ENCODE peak calls at places on chromosomes 7 and 10, in four cellular contexts. L is neuronal stem cell, Z is heart right ventricle, K is Panc1. P is an unnamed sample. For H3K4me1, the result is how much of the 10 kb centered on the place peaks cover.

GRCh38 chr7:29285451-29285807 is 90.9 kb downstream of the CHN2 start:
- DNase-seq in Z (no peak), K (no peak), L (no peak), P (no peak)

GRCh38 chr10:132065491-132066105 is at the start of gene JAKMIP3:
- DNase-seq in K (peak), L (peak), Z (peak), P (peak)

GRCh38 chr7:12111461-12112405 is 99.4 kb upstream of the TMEM106B start:
- DNase-seq in Z (no peak), L (peak), K (peak), P (peak)

GRCh38 chr10:75541411-75541810 is 110.0 kb downstream of the LRMDA start:
- DNase-seq in L (no peak), K (no peak), Z (no peak), P (no peak)

GRCh38 chr10:533611-534566 is 155.6 kb downstream of the DIP2C start:
- DNase-seq in Z (no peak), K (no peak), L (no peak), P (peak)

GRCh38 chr7:3924277-3924676 is 623.2 kb downstream of the SDK1 start:
- DNase-seq in K (no peak), L (no peak), Z (no peak), P (no peak)

GRCh38 chr10:11827414-11827813 is 4.3 kb downstream of the PROSER2 start:
- DNase-seq in L (no peak), K (no peak), Z (no peak), P (no peak)

GRCh38 chr10:15222511-15222910 is 54.0 kb upstream of the NMT2 start:
- DNase-seq in Z (no peak), L (no peak), K (no peak), P (no peak)

GRCh38 chr7:141354251-141354650 is 197.0 kb upstream of the AGK start:
- DNase-seq in L (no peak), Z (no peak), K (no peak), P (no peak)

GRCh38 chr10:5961405-5962100 is 15.8 kb downstream of the IL15RA start:
- DNase-seq in L (no peak), Z (no peak), K (no peak), P (no peak)

GRCh38 chr7:41873781-41874180 is 170.9 kb upstream of the INHBA start:
- DNase-seq in K (no peak), L (no peak), Z (no peak), P (no peak)

GRCh38 chr10:113680172-113681111 is 730 bp downstream of the CASP7 start:
- DNase-seq in Z (peak), K (peak), L (no peak), P (peak)

GRCh38 chr10:129840196-129840590 is 123.9 kb downstream of the EBF3 start:
- DNase-seq in L (no peak), K (no peak), Z (no peak), P (no peak)

GRCh38 chr7:81515009-81515408 is 254.8 kb downstream of the HGF start:
- DNase-seq in L (no peak), Z (no peak), K (no peak), P (no peak)

GRCh38 chr7:5661941-5662340 is 119.5 kb downstream of the RNF216 start:
- DNase-seq in L (no peak), Z (peak), K (no peak), P (no peak)

GRCh38 chr10:71039551-71039950 is 151.2 kb upstream of the PCBD1 start:
- DNase-seq in Z (no peak), K (no peak), L (no peak), P (peak)

GRCh38 chr10:10508241-10508640 is 509.4 kb upstream of the CELF2 start:
- DNase-seq in L (no peak), K (no peak), Z (no peak), P (no peak)

GRCh38 chr10:101351477-101351876 is 2.5 kb upstream of the BTRC start:
- DNase-seq in K (no peak), Z (no peak), L (no peak), P (no peak)

GRCh38 chr7:82468435-82468834 is 24.9 kb upstream of the CACNA2D1 start:
- DNase-seq in L (no peak), K (no peak), Z (no peak), P (no peak)

GRCh38 chr10:5618829-5619228 is 47.6 kb downstream of the ASB13 start:
- DNase-seq in K (no peak), L (no peak), Z (no peak), P (no peak)

GRCh38 chr7:75965617-75966016 is 28.8 kb downstream of the TMEM120A start:
- DNase-seq in Z (no peak), L (no peak), K (no peak), P (no peak)

GRCh38 chr7:8155836-8156235 is 106.1 kb downstream of the ICA1 start:
- DNase-seq in K (no peak), Z (no peak), L (no peak), P (no peak)

GRCh38 chr10:1159131-1160061 is 103.2 kb downstream of the WDR37 start:
- DNase-seq in L (no peak), K (no peak), Z (no peak), P (peak)

GRCh38 chr7:131071786-131072504 is 255.7 kb upstream of the MKLN1 start:
- DNase-seq in L (no peak), K (no peak), Z (peak), P (no peak)

GRCh38 chr7:28675429-28675828 is 263.1 kb downstream of the CREB5 start:
- DNase-seq in K (no peak), Z (no peak), L (no peak), P (no peak)

GRCh38 chr10:86953747-86954680 is 3.4 kb downstream of the MMRN2 start:
- DNase-seq in L (no peak), Z (peak), K (no peak), P (no peak)

GRCh38 chr7:55526329-55526728 is 46.0 kb downstream of the VOPP1 start:
- DNase-seq in K (no peak), L (no peak), Z (no peak), P (no peak)

GRCh38 chr7:55526770-55527169 is 45.5 kb downstream of the VOPP1 start:
- DNase-seq in Z (no peak), K (no peak), L (peak), P (no peak)

GRCh38 chr7:55522268-55522902 is 49.9 kb downstream of the VOPP1 start:
- DNase-seq in K (no peak), Z (no peak), L (no peak), P (no peak)

GRCh38 chr7:55523366-55523765 is 48.9 kb downstream of the VOPP1 start:
- DNase-seq in K (no peak), Z (no peak), L (no peak), P (no peak)

DNA sequence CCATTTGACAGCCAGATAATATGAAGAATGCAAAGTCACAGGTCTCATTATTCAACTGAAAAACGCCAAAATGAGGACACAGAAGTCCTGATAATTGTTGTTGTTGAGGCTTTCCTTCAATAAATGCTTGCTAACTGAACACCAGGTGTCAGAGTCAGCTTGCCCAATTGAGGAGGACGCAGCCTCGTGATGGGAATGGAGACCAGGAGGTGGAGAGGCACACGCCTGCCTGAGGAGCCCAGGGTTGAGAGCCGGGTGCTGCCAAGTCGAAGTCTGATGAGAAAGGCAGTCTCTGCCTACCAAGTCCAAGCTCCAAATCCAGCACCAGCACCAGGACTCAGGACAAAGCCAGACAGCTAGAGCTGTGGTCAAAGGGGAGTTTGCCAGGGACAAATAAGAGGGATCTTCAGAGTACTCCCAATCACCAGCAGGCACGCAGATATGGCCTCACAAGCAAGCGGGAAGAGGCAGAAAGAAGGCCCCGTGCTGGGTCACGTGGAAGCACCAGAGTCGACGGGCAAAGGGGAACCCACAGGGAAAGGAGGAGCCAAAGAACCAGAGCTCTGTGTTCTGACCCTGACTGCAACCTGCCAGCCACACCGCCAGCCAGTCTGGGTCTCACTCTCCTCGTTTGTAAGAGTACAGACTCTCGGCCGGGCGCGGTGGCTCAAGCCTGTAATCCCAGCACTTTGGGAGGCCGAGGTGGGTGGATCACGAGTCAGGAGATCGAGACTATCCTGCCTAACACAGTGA is 47.6 kb downstream of the VOPP1 start:
- DNase-seq in L (no peak), Z (no peak), K (no peak), P (no peak)
- H3K4me1 ChIP-seq in L (under half), Z (under half), K (under half), P (under half)

DNA sequence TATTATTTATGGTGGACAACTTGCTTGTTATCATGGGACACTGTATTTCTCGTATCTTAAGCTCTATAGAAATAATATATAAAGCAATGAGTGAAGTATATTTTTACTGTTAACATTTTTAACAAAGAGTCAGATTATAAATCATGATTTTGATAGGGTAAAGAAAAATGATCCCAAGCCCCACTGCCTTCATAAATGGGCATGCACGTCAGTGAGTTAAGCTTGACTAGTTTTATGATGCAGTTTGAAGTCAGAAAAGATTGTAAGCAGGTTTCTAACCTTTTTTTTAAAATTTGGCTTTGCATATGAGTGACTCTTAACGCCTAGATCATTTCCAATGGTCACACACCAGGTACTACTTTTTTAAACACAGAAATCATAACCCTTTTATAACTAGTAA is 152.8 kb downstream of the GNAT3 start:
- DNase-seq in L (no peak), Z (no peak), K (no peak), P (no peak)
- H3K4me1 ChIP-seq in L (under half), Z (under half), K (under half), P (under half)

DNA sequence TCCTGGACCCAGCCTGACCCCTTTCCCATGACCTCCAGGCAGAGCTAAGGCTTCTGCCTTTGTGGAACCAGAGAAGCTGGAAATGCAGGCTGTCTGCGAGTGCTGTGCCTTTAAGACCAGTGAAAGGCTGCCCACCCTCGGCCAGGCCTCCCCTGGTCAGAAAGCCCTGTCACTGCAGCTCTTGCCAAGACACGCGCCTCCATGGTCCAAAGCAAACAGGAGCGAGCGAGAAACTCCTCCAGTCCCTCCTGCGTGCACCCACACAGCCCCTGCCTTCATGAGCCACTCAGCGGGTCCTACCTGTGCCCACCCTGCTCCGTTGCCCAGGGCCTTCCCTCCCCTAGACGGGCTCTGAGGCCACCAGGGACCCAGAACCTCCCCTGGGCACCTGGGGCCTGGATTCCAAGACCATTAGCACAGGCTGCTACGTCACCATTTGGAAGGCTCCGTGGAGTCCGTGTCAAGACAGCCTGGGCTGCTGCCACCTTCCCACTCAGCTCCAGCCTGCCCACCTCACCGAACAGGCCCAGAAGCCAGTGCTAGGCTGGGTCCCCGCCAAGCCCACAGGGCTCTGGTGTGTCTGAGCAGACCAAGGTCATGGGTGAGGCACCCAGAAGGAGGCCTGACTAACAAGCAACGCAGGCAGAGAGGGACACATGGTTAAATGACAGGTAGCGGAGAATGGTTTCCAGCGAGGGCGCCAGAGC is 144.5 kb downstream of the NEURL1 start:
- DNase-seq in K (no peak), Z (peak), L (no peak), P (no peak)
- H3K4me1 ChIP-seq in K (under half), Z (half or more), L (under half), P (under half)

GRCh38 chr7:55054758-55055157 is 35.9 kb downstream of the EGFR start:
- DNase-seq in Z (no peak), L (no peak), K (no peak), P (no peak)
- H3K4me1 ChIP-seq in Z (under half), L (under half), K (under half), P (under half)

DNA sequence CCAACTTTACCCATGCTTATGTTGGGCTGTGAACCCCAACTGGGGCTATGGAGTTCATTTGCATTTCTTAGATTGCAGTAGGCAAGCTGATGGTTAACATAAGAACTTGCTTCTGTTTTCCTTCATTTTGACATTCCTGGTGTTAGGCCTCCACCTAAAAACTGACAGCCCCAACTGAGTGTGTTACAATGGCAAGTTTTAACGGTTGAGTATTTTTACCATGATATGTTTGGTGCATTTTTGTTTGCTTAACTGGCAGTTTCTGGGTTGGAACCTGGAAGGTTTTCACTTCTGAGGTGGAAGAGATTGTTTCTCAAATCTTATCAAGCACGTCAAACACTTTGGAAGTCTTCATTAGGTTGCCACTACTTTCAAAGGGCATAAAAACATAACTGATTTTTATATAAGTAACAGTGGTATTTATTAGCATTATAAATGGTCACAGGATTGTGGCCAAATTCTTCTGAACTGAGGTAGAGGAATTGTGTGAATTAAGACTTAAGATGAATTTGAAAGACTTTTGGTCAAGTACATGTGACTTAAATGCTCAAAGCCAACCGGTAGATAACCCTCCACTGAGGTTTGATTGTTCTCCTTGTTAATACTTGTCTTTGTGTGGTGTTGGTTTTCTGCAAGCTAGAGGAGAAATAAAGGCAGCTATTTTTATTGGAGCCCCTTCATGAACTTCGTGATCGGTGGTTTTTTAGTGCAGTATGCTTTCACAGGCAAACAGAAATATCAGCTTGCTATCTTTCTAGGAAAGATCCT is 2.8 kb downstream of the BMI1 start:
- DNase-seq in L (no peak), Z (no peak), K (no peak), P (no peak)
- H3K4me1 ChIP-seq in L (under half), Z (half or more), K (under half), P (under half)

GRCh38 chr7:17932770-17933169 is 7.5 kb downstream of the SNX13 start:
- DNase-seq in Z (no peak), K (no peak), L (no peak), P (no peak)
- H3K4me1 ChIP-seq in Z (half or more), K (under half), L (under half), P (under half)

GRCh38 chr10:33228426-33228825 is 106.0 kb downstream of the NRP1 start:
- DNase-seq in Z (no peak), K (no peak), L (no peak), P (no peak)

GRCh38 chr10:33229252-33229943 is 105.1 kb downstream of the NRP1 start:
- DNase-seq in K (no peak), Z (no peak), L (no peak), P (no peak)

GRCh38 chr10:33224251-33224965 is 110.1 kb downstream of the NRP1 start:
- DNase-seq in L (no peak), K (no peak), Z (no peak), P (no peak)

GRCh38 chr10:33229944-33230267 is 104.6 kb downstream of the NRP1 start:
- DNase-seq in L (no peak), K (no peak), Z (no peak), P (no peak)

GRCh38 chr10:33227489-33227888 is 107.0 kb downstream of the NRP1 start:
- DNase-seq in L (no peak), Z (no peak), K (no peak), P (no peak)
- H3K4me1 ChIP-seq in L (under half), Z (half or more), K (under half), P (under half)

GRCh38 chr10:13717571-13717935 is 130.8 kb downstream of the PRPF18 start:
- DNase-seq in L (no peak), Z (no peak), K (no peak), P (no peak)

GRCh38 chr10:13717936-13718772 is 131.4 kb downstream of the PRPF18 start:
- DNase-seq in L (no peak), K (no peak), Z (peak), P (peak)

GRCh38 chr10:13712799-13713581 is 126.2 kb downstream of the PRPF18 start:
- DNase-seq in K (peak), Z (peak), L (no peak), P (peak)

GRCh38 chr10:13716161-13717071 is 129.7 kb downstream of the PRPF18 start:
- DNase-seq in Z (no peak), L (no peak), K (no peak), P (no peak)

DNA sequence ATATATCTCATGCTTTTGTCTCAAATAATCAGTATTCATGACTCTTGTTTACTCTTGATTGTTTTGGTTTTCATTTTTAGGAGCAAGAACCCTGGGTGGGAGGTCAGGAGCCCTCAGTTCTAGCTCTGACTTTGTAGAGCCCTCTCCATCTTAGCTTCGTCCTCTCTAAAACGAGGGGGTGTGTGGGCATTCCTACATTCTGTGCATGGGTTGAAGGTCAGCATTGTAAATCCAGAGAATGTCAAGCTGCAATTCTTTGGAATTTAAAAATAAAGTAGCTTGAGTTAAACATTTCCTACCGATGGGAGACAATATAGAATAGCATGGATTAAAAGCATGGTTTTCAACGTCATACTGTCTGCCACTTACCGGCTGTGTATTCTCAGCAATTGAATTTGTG is 128.3 kb downstream of the PRPF18 start:
- DNase-seq in L (no peak), Z (no peak), K (no peak), P (no peak)
- H3K4me1 ChIP-seq in L (under half), Z (half or more), K (under half), P (under half)

GRCh38 chr7:116227678-116228239 is 17.4 kb downstream of the TES start:
- DNase-seq in L (no peak), K (peak), Z (no peak), P (no peak)

GRCh38 chr7:116231543-116232401 is 21.4 kb downstream of the TES start:
- DNase-seq in Z (no peak), K (no peak), L (no peak), P (no peak)

GRCh38 chr7:116228241-116228640 is 17.9 kb downstream of the TES start:
- DNase-seq in Z (no peak), L (no peak), K (no peak), P (no peak)

GRCh38 chr7:116230191-116231005 is 20.1 kb downstream of the TES start:
- DNase-seq in L (no peak), Z (peak), K (no peak), P (no peak)

GRCh38 chr7:116229359-116229758 is 19.0 kb downstream of the TES start:
- DNase-seq in K (no peak), Z (no peak), L (no peak), P (no peak)
- H3K4me1 ChIP-seq in K (half or more), Z (half or more), L (under half), P (under half)

DNA sequence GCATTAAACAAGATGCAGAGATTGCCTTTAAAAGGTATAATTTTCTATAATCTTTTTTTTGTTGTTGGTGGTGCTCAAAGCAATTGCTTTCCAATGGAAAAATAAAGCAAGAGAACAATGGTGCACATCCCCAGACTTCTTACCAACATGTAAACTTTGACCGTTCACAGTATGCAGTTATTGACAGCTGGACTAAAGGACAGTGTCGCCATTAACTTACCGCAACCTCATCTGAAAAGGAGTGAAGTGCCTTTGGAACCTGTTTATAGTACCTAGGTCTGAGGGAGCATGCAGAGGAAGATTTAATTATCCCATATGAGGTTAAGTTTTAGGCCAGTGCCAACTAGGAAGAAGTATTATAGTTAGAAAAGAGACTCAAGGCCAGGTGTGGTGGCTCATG is 654.5 kb downstream of the PARD3 start:
- DNase-seq in L (no peak), Z (no peak), K (no peak), P (no peak)
- H3K4me1 ChIP-seq in L (under half), Z (under half), K (under half), P (under half)

P was measured in upper lobe of right lung.